ENCODE peak calls at places on chromosomes 11 and 22, in six cellular contexts. T is heart left ventricle, S is RWPE2, Q is fibroblast of mammary gland, L is breast epithelium, K is endothelial cell. Z is an unnamed sample.

GRCh38 chr22:34283844-34284243 is 363.6 kb upstream of the LARGE1 start:
- DNase-seq in Q (no peak), T (no peak), S (no peak), L (no peak), K (no peak), Z (no peak)

GRCh38 chr22:38788417-38788816 is 5.5 kb downstream of the DNAL4 start:
- DNase-seq in Q (peak), S (no peak), K (no peak), L (no peak), T (no peak), Z (no peak)

GRCh38 chr11:12755510-12755909 is 81.3 kb downstream of the TEAD1 start:
- DNase-seq in S (no peak), T (no peak), Q (peak), K (no peak), L (no peak), Z (no peak)

GRCh38 chr11:15327786-15328231 is 213.1 kb downstream of the INSC start:
- DNase-seq in L (peak), K (peak), Q (peak), T (peak), S (no peak), Z (peak)

GRCh38 chr11:1460396-1460795 is 26.2 kb downstream of the MOB2 start:
- DNase-seq in K (no peak), Q (peak), S (no peak), T (no peak), L (no peak), Z (peak)

GRCh38 chr11:78397398-78397797 is 20.2 kb downstream of the GAB2 start:
- DNase-seq in Q (no peak), T (no peak), S (no peak), L (no peak), K (no peak), Z (no peak)

GRCh38 chr11:102111787-102112653 is 1.8 kb downstream of the YAP1 start:
- DNase-seq in S (peak), Q (peak), L (no peak), K (no peak), T (no peak), Z (peak)

GRCh38 chr11:7905961-7906429 is 25.1 kb downstream of the OR10A6 start:
- DNase-seq in T (no peak), Q (no peak), L (no peak), S (peak), K (no peak), Z (no peak)

GRCh38 chr11:94849836-94850235 is 81.7 kb downstream of the AMOTL1 start:
- DNase-seq in S (no peak), Q (peak), T (no peak), L (no peak), K (no peak), Z (no peak)

GRCh38 chr11:62395885-62396778 is 22.7 kb upstream of the SCGB1A1 start:
- DNase-seq in L (peak), T (no peak), K (no peak), Q (no peak), S (no peak), Z (no peak)

GRCh38 chr22:24516301-24516737 is 21.2 kb downstream of the UPB1 start:
- DNase-seq in L (no peak), Q (peak), S (no peak), T (peak), K (no peak), Z (no peak)

GRCh38 chr11:19907839-19908238 is 195.2 kb downstream of the NAV2 start:
- DNase-seq in L (no peak), Q (no peak), K (no peak), S (no peak), T (no peak), Z (no peak)

GRCh38 chr11:123924027-123924426 is 15.4 kb upstream of the OR4D5 start:
- DNase-seq in S (no peak), K (no peak), L (no peak), Q (no peak), T (no peak), Z (no peak)

GRCh38 chr11:45855308-45855707 is 8.0 kb downstream of the CRY2 start:
- DNase-seq in L (no peak), K (no peak), S (no peak), Q (no peak), T (no peak), Z (no peak)

GRCh38 chr11:97269527-97269926 is 879.7 kb downstream of the JRKL start:
- DNase-seq in L (no peak), Q (no peak), T (no peak), S (no peak), K (no peak), Z (no peak)

GRCh38 chr22:27502327-27502726 is 299.2 kb downstream of the MN1 start:
- DNase-seq in Q (no peak), K (no peak), T (no peak), L (no peak), S (no peak), Z (no peak)

GRCh38 chr11:75597636-75598035 is 35.6 kb downstream of the SERPINH1 start:
- DNase-seq in Q (peak), L (no peak), K (peak), T (no peak), S (no peak), Z (no peak)

GRCh38 chr11:47152953-47153950 is 23.4 kb downstream of the ARFGAP2 start:
- DNase-seq in T (peak), L (peak), Q (peak), K (peak), S (no peak), Z (peak)

GRCh38 chr11:123301696-123302400 is 106.8 kb upstream of the CLMP start:
- DNase-seq in S (no peak), K (peak), L (peak), Q (peak), T (peak), Z (peak)

GRCh38 chr11:114358711-114359110 is 41.6 kb downstream of the C11orf71 start:
- DNase-seq in K (no peak), T (no peak), L (no peak), Q (no peak), S (no peak), Z (no peak)

GRCh38 chr11:122696662-122697061 is 41.1 kb downstream of the UBASH3B start:
- DNase-seq in S (no peak), L (no peak), Q (no peak), K (no peak), T (no peak), Z (no peak)

GRCh38 chr11:124882339-124883071 is 15.2 kb downstream of the ROBO4 start:
- DNase-seq in Q (no peak), S (no peak), L (no peak), T (no peak), K (no peak), Z (no peak)

GRCh38 chr11:76233936-76234703 is 27.8 kb upstream of the WNT11 start:
- DNase-seq in L (no peak), K (peak), T (peak), S (no peak), Q (peak), Z (peak)

GRCh38 chr11:120953230-120953558 is 70.7 kb upstream of the TBCEL start:
- DNase-seq in S (no peak), K (no peak), Q (no peak), L (no peak), T (no peak), Z (no peak)

GRCh38 chr11:126188332-126189108 is 22.9 kb downstream of the RPUSD4 start:
- DNase-seq in L (no peak), T (no peak), Q (no peak), S (no peak), K (no peak), Z (peak)

GRCh38 chr11:95991101-95991500 is 67.2 kb upstream of the MTMR2 start:
- DNase-seq in Q (no peak), S (no peak), T (no peak), L (no peak), K (no peak), Z (no peak)

GRCh38 chr11:30106222-30106621 is 89.4 kb upstream of the KCNA4 start:
- DNase-seq in L (no peak), S (no peak), K (no peak), Q (no peak), T (no peak), Z (no peak)

GRCh38 chr11:32312865-32313403 is 122.4 kb downstream of the WT1 start:
- DNase-seq in S (no peak), Q (peak), T (no peak), K (peak), L (no peak), Z (peak)

GRCh38 chr22:50342651-50343540 is at the start of gene PPP6R2:
- DNase-seq in S (no peak), Q (peak), L (peak), K (peak), T (peak), Z (peak)

GRCh38 chr11:64437426-64437825 is 78.5 kb downstream of the RPS6KA4 start:
- DNase-seq in T (no peak), Q (no peak), S (no peak), K (no peak), L (no peak), Z (no peak)

GRCh38 chr11:36057372-36058045 is 113.6 kb downstream of the LDLRAD3 start:
- DNase-seq in Q (peak), T (no peak), L (no peak), S (no peak), K (no peak), Z (peak)

GRCh38 chr11:20355221-20356219 is 8.0 kb upstream of the HTATIP2 start:
- DNase-seq in T (no peak), L (no peak), K (peak), Q (peak), S (no peak), Z (peak)

GRCh38 chr11:119056397-119056999 is 507 bp downstream of the HYOU1 start:
- DNase-seq in Q (no peak), S (no peak), K (peak), T (peak), L (no peak), Z (peak)
- TF ChIP-seq CTCF in Q (no peak), S (no peak), K (no peak), T (no peak), L (no peak), Z (no peak)

GRCh38 chr22:23062616-23063538 is 7.4 kb upstream of the GNAZ start:
- DNase-seq in L (peak), T (no peak), K (no peak), S (no peak), Q (no peak), Z (no peak)

GRCh38 chr22:23065069-23065451 is 5.3 kb upstream of the GNAZ start:
- DNase-seq in S (peak), K (no peak), L (peak), T (no peak), Q (no peak), Z (no peak)

GRCh38 chr22:23065495-23066122 is 4.7 kb upstream of the GNAZ start:
- DNase-seq in Q (no peak), L (peak), T (peak), K (no peak), S (peak), Z (no peak)

GRCh38 chr22:23063539-23064380 is 6.6 kb upstream of the GNAZ start:
- DNase-seq in T (peak), K (no peak), Q (no peak), L (peak), S (peak), Z (no peak)

GRCh38 chr22:23064381-23065068 is 5.8 kb upstream of the GNAZ start:
- DNase-seq in S (peak), T (peak), Q (no peak), K (no peak), L (peak), Z (no peak)
- TF ChIP-seq CTCF in S (no peak), T (no peak), Q (no peak), K (no peak), L (no peak), Z (no peak)

GRCh38 chr11:65890324-65891179 is at the start of gene CCDC85B:
- DNase-seq in T (peak), Q (peak), L (peak), K (peak), S (peak), Z (peak)
- TF ChIP-seq CTCF in T (peak), Q (no peak), L (no peak), K (no peak), S (peak), Z (no peak)

DNA sequence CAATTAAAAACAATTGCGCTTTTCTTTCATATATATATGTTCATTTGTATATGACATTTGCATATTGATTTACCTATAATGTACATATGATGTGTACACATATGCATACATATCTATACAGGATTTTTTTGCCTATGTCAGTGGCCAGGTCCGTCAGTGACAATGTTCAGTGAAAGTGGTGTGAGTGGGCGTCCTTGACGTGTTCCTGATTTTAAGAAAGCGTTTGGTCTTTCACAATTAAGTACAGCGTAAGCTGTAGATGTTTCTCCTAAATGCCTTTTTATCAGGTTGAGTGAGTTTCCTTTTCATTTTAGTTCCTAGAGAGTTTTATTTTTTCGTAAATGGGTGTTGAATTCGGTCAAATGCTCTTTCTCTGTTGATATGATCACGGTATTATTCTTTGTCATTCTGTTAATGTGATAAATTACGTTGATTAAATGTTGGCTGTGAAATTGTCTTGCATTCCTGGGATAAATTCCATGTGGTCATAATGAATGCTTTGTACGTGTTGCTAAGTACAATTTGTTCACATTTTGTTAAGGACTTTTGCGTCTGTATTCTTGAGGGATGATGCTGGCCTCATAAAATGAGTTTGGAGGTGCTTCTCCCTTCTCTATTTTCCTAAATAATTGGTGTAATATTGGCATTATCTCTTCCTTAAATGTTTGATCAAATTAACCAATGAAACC is 10.6 kb upstream of the GNB1L start:
- DNase-seq in T (no peak), Q (no peak), K (no peak), L (no peak), S (no peak), Z (no peak)
- TF ChIP-seq CTCF in T (no peak), Q (no peak), K (no peak), L (no peak), S (no peak), Z (no peak)